ENCODE peak calls at places on chromosomes 11 and 22, in four cellular contexts. One of them, this sample, is unnamed.

GRCh38 chr11:46632502-46632901 is 15.1 kb downstream of the ATG13 start:
- DNase-seq in KG1: no peak
- DNase-seq in EH: no peak
- DNase-seq in SHP77: no peak
- DNase-seq in this sample: no peak

GRCh38 chr22:22553735-22554134 is 5.3 kb downstream of the PRAME start:
- DNase-seq in KG1: no peak
- DNase-seq in EH: no peak
- DNase-seq in SHP77: no peak
- DNase-seq in this sample: no peak

GRCh38 chr11:47236482-47236881 is 12.1 kb downstream of the ACP2 start:
- DNase-seq in KG1: no peak
- DNase-seq in EH: peak
- DNase-seq in SHP77: peak
- DNase-seq in this sample: no peak

GRCh38 chr11:78796956-78797355 is 222.3 kb upstream of the NARS2 start:
- DNase-seq in KG1: no peak
- DNase-seq in EH: peak
- DNase-seq in SHP77: no peak
- DNase-seq in this sample: no peak

GRCh38 chr11:129840236-129840635 is 24.6 kb downstream of the TMEM45B start:
- DNase-seq in KG1: no peak
- DNase-seq in EH: no peak
- DNase-seq in SHP77: no peak
- DNase-seq in this sample: no peak

GRCh38 chr22:43561421-43562178 is 149.8 kb downstream of the MPPED1 start:
- DNase-seq in KG1: no peak
- DNase-seq in EH: no peak
- DNase-seq in SHP77: no peak
- DNase-seq in this sample: peak

GRCh38 chr22:49329636-49330035 is 498.0 kb downstream of the BRD1 start:
- DNase-seq in KG1: no peak
- DNase-seq in EH: no peak
- DNase-seq in SHP77: no peak
- DNase-seq in this sample: no peak

GRCh38 chr22:23763579-23764331 is 965 bp downstream of the C22orf15 start:
- DNase-seq in KG1: no peak
- DNase-seq in EH: no peak
- DNase-seq in SHP77: no peak
- DNase-seq in this sample: no peak

GRCh38 chr22:37212174-37212906 is at the start of gene SSTR3:
- DNase-seq in KG1: no peak
- DNase-seq in EH: peak
- DNase-seq in SHP77: no peak
- DNase-seq in this sample: peak

GRCh38 chr11:81211050-81211449 is 1522.6 kb downstream of the FAM181B start:
- DNase-seq in KG1: no peak
- DNase-seq in EH: no peak
- DNase-seq in SHP77: no peak
- DNase-seq in this sample: no peak

GRCh38 chr22:27318516-27318915 is 483.0 kb downstream of the MN1 start:
- DNase-seq in KG1: no peak
- DNase-seq in EH: peak
- DNase-seq in SHP77: no peak
- DNase-seq in this sample: no peak

GRCh38 chr11:90134420-90135003 is at the start of gene NAALAD2:
- DNase-seq in KG1: no peak
- DNase-seq in EH: peak
- DNase-seq in SHP77: no peak
- DNase-seq in this sample: no peak

GRCh38 chr22:19218541-19219233 is 40.2 kb upstream of the SLC25A1 start:
- DNase-seq in KG1: no peak
- DNase-seq in EH: no peak
- DNase-seq in SHP77: no peak
- DNase-seq in this sample: no peak

GRCh38 chr22:22085702-22086500 is 103.3 kb upstream of the TOP3B start:
- DNase-seq in KG1: no peak
- DNase-seq in EH: peak
- DNase-seq in SHP77: no peak
- DNase-seq in this sample: no peak

GRCh38 chr11:70364745-70365535 is 33.4 kb upstream of the CTTN start:
- DNase-seq in KG1: peak
- DNase-seq in EH: no peak
- DNase-seq in SHP77: no peak
- DNase-seq in this sample: no peak

GRCh38 chr11:129788278-129788677 is 27.4 kb upstream of the TMEM45B start:
- DNase-seq in KG1: no peak
- DNase-seq in EH: no peak
- DNase-seq in SHP77: no peak
- DNase-seq in this sample: no peak

GRCh38 chr11:116605543-116605942 is 167.2 kb downstream of the BUD13 start:
- DNase-seq in KG1: peak
- DNase-seq in EH: peak
- DNase-seq in SHP77: no peak
- DNase-seq in this sample: no peak

GRCh38 chr11:26806209-26806608 is 84.3 kb upstream of the SLC5A12 start:
- DNase-seq in KG1: no peak
- DNase-seq in EH: peak
- DNase-seq in SHP77: no peak
- DNase-seq in this sample: no peak

GRCh38 chr11:111733655-111734088 is 32.5 kb downstream of the PPP2R1B start:
- DNase-seq in KG1: no peak
- DNase-seq in EH: peak
- DNase-seq in SHP77: peak
- DNase-seq in this sample: no peak

GRCh38 chr22:42786606-42787356 is 66.1 kb upstream of the A4GALT start:
- DNase-seq in KG1: no peak
- DNase-seq in EH: no peak
- DNase-seq in SHP77: no peak
- DNase-seq in this sample: no peak

GRCh38 chr11:34356130-34356529 is 1.7 kb downstream of the ABTB2 start:
- DNase-seq in KG1: no peak
- DNase-seq in EH: no peak
- DNase-seq in SHP77: no peak
- DNase-seq in this sample: no peak

GRCh38 chr11:125262194-125262824 is 97.8 kb downstream of the PKNOX2 start:
- DNase-seq in KG1: no peak
- DNase-seq in EH: no peak
- DNase-seq in SHP77: no peak
- DNase-seq in this sample: no peak

GRCh38 chr11:32434387-32435151 is 770 bp downstream of the WT1 start:
- DNase-seq in KG1: peak
- DNase-seq in EH: no peak
- DNase-seq in SHP77: no peak
- DNase-seq in this sample: no peak

GRCh38 chr11:19382131-19382611 is 141.4 kb upstream of the E2F8 start:
- DNase-seq in KG1: no peak
- DNase-seq in EH: no peak
- DNase-seq in SHP77: no peak
- DNase-seq in this sample: no peak

GRCh38 chr11:86575927-86576326 is 96.5 kb downstream of the ME3 start:
- DNase-seq in KG1: no peak
- DNase-seq in EH: no peak
- DNase-seq in SHP77: no peak
- DNase-seq in this sample: no peak

GRCh38 chr11:22076215-22076930 is 116.5 kb upstream of the ANO5 start:
- DNase-seq in KG1: no peak
- DNase-seq in EH: no peak
- DNase-seq in SHP77: no peak
- DNase-seq in this sample: no peak

GRCh38 chr11:85951049-85951405 is 95.8 kb downstream of the CCDC83 start:
- DNase-seq in KG1: no peak
- DNase-seq in EH: no peak
- DNase-seq in SHP77: no peak
- DNase-seq in this sample: no peak

GRCh38 chr11:2674681-2675131 is 25.1 kb downstream of the KCNQ1OT1 start:
- DNase-seq in KG1: no peak
- DNase-seq in EH: no peak
- DNase-seq in SHP77: no peak
- DNase-seq in this sample: no peak

GRCh38 chr11:103798029-103798428 is 238.4 kb upstream of the DDI1 start:
- DNase-seq in KG1: no peak
- DNase-seq in EH: peak
- DNase-seq in SHP77: no peak
- DNase-seq in this sample: no peak

GRCh38 chr11:64888761-64889511 is 10.5 kb upstream of the EHD1 start:
- DNase-seq in KG1: no peak
- DNase-seq in EH: no peak
- DNase-seq in SHP77: no peak
- DNase-seq in this sample: no peak

GRCh38 chr22:30217698-30218565 is 28.6 kb downstream of the LIF start:
- DNase-seq in KG1: no peak
- DNase-seq in EH: peak
- DNase-seq in SHP77: no peak
- DNase-seq in this sample: peak

GRCh38 chr11:67195971-67196418 is 70.3 kb upstream of the GRK2 start:
- DNase-seq in KG1: no peak
- DNase-seq in EH: peak
- DNase-seq in SHP77: no peak
- DNase-seq in this sample: no peak

GRCh38 chr11:27423125-27423524 is 49.5 kb downstream of the LGR4 start:
- DNase-seq in KG1: no peak
- DNase-seq in EH: peak
- DNase-seq in SHP77: peak
- DNase-seq in this sample: no peak

GRCh38 chr11:69000391-69000790 is 12.7 kb downstream of the MRGPRF start:
- DNase-seq in KG1: no peak
- DNase-seq in EH: no peak
- DNase-seq in SHP77: no peak
- DNase-seq in this sample: no peak

GRCh38 chr11:34067383-34068065 is 16.0 kb downstream of the CAPRIN1 start:
- DNase-seq in KG1: no peak
- DNase-seq in EH: no peak
- DNase-seq in SHP77: no peak
- DNase-seq in this sample: no peak

GRCh38 chr11:74447720-74448119 is 19.6 kb downstream of the KCNE3 start:
- DNase-seq in KG1: no peak
- DNase-seq in EH: no peak
- DNase-seq in SHP77: no peak
- DNase-seq in this sample: no peak

GRCh38 chr11:114168691-114169090 is 109.2 kb downstream of the ZBTB16 start:
- DNase-seq in KG1: no peak
- DNase-seq in EH: no peak
- DNase-seq in SHP77: no peak
- DNase-seq in this sample: no peak

GRCh38 chr22:49979587-49980264 is 19.2 kb downstream of the PIM3 start:
- DNase-seq in KG1: no peak
- DNase-seq in EH: peak
- DNase-seq in SHP77: peak
- DNase-seq in this sample: no peak